ENCODE peak calls at places on chromosomes 16 and 17, in six cellular contexts. J is keratinocyte, F is fibroblast of lung, B is mucosa of descending colon, K is breast epithelium, X is endodermal cell. W is an unnamed sample.

GRCh38 chr17:30095507-30096244 is 20.9 kb upstream of the NSRP1 start:
- DNase-seq in J (no peak), F (peak; percentile 80), B (no peak), K (no peak), X (peak; percentile 78), W (peak; percentile 40)

GRCh38 chr17:82238562-82239201 is 9.8 kb downstream of the SLC16A3 start:
- DNase-seq in J (peak; percentile 66), F (peak; percentile 87), B (peak; percentile 92), K (peak; percentile 89), X (peak; percentile 75), W (peak; percentile 97)

GRCh38 chr16:10765772-10766171 is 22.1 kb downstream of the NUBP1 start:
- DNase-seq in J (no peak), F (no peak), B (no peak), K (no peak), X (no peak), W (no peak)

GRCh38 chr16:70534949-70535348 is 11.3 kb downstream of the SF3B3 start:
- DNase-seq in J (no peak), F (no peak), B (no peak), K (no peak), X (no peak), W (no peak)

GRCh38 chr16:12584488-12585233 is 219.0 kb downstream of the CPPED1 start:
- DNase-seq in J (no peak), F (no peak), B (no peak), K (no peak), X (peak; percentile 30), W (no peak)

GRCh38 chr16:55488306-55488705 is 9.3 kb downstream of the MMP2 start:
- DNase-seq in J (no peak), F (no peak), B (no peak), K (no peak), X (peak; percentile 20), W (no peak)

GRCh38 chr16:24328835-24329418 is 72.8 kb downstream of the CACNG3 start:
- DNase-seq in J (no peak), F (no peak), B (no peak), K (no peak), X (no peak), W (no peak)

GRCh38 chr16:89737341-89738071 is 16.2 kb downstream of the ZNF276 start:
- DNase-seq in J (no peak), F (no peak), B (no peak), K (no peak), X (no peak), W (no peak)

DNA sequence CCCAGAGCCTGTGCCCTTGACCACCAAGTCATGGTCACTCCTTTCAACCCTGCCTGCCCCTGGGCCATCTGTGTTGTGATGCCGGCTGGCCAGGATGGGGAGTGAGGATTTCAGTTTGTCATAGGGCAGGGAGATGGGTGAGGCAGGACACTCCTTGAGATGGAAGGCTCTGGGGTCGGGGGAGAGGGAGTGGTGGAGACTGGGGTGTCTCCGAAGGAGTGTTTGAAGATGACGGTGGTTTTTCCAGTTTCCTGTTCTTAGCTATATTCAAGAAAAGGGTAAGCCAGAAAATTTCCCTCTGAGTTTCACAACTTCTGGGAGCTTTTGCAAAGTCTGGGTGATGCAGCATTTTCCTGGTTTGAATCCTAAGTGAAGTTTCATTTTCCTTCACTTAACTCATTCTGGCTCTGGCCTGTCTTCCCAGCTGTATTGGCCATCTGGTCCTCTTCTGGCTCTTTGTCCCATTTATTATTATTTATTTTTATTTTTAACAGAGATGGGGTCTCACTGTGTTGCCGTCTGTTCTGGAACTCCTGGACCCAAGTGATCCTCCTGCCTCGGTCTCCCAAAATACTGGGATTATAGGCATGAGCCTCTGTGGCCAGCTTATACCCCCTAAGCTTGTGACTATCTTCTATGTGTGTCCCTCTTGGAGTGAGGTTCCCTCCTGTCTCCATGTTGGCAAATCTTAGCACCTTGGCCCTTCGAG is 27.7 kb downstream of the ABCC1 start:
- DNase-seq in J (no peak), F (peak; percentile 34), B (no peak), K (no peak), X (no peak), W (no peak)
- H3K4me3 ChIP-seq in J (no peak overlapping the region), F (no peak overlapping the region), B (no peak overlapping the region), K (no peak overlapping the region), X (no peak overlapping the region), W (no peak overlapping the region)

GRCh38 chr17:38730526-38731379 is 612 bp downstream of the CISD3 start:
- DNase-seq in J (no peak), F (peak; percentile 44), B (peak; percentile 94), K (peak; percentile 80), X (peak; percentile 88), W (no peak)

GRCh38 chr17:38733315-38734234 is 3.4 kb downstream of the CISD3 start:
- DNase-seq in J (no peak), F (no peak), B (no peak), K (no peak), X (peak; percentile 83), W (no peak)

GRCh38 chr17:38734235-38734633 is 4.1 kb downstream of the CISD3 start:
- DNase-seq in J (no peak), F (no peak), B (no peak), K (no peak), X (no peak), W (no peak)

GRCh38 chr17:38731526-38732294 is 1.6 kb downstream of the CISD3 start:
- DNase-seq in J (no peak), F (no peak), B (no peak), K (no peak), X (no peak), W (peak; percentile 51)

GRCh38 chr17:38732376-38733314 is 2.5 kb downstream of the CISD3 start:
- DNase-seq in J (no peak), F (no peak), B (no peak), K (no peak), X (peak; percentile 42), W (no peak)
- H3K4me3 ChIP-seq in J (no peak overlapping the region), F (no peak overlapping the region), B (no peak overlapping the region), K (no peak overlapping the region), X (no peak overlapping the region), W (no peak overlapping the region)

DNA sequence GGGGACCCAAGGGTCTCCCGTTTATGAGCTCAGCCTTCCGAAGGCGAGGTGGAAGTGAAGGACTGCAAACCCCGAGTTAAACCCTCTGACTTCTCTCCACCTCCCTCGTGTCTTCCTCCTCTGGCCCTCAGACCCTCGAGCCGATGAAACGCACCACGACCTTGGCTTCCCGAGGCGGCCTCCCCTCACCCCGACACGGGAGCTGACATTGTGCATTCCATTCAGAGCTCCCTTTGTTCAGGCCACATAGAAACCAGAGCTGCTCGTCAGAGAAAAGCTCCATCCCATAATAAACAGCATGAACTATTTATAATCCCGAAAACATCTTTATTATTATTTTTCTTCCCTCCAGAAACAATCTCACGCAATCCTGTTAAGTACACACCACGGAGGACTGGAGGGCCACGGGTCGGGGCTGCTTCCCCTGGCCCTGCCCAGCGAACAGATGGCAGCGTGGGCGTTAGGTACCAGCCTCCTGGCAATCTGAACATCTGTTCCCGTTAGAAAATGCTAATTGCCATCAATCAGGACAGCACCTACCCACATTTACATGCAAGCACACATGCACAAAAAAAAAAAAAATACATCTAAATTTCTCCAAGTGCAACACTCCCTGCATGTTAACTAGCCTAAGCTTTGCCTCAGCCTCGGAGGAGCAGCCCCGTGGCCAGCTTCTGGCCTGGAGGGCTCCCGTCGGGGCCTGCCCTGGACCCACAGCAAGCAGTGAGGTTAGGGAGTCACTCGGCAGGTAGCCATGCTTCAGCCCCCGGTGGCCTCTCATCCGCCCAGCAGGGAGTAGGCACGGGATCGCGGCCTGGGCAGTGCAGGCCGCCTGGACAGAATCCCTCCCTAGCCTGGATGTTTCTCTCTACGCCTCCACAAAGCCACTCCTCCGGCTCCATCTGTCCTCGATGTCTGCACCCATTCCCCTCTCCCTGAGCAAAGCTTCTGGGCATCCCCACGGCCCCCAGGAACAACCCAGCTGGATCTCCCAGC is 145.5 kb downstream of the RBFOX3 start:
- DNase-seq in J (no peak), F (no peak), B (no peak), K (no peak), X (no peak), W (no peak)
- H3K4me3 ChIP-seq in J (no peak overlapping the region), F (no peak overlapping the region), B (no peak overlapping the region), K (no peak overlapping the region), X (no peak overlapping the region), W (no peak overlapping the region)

DNA sequence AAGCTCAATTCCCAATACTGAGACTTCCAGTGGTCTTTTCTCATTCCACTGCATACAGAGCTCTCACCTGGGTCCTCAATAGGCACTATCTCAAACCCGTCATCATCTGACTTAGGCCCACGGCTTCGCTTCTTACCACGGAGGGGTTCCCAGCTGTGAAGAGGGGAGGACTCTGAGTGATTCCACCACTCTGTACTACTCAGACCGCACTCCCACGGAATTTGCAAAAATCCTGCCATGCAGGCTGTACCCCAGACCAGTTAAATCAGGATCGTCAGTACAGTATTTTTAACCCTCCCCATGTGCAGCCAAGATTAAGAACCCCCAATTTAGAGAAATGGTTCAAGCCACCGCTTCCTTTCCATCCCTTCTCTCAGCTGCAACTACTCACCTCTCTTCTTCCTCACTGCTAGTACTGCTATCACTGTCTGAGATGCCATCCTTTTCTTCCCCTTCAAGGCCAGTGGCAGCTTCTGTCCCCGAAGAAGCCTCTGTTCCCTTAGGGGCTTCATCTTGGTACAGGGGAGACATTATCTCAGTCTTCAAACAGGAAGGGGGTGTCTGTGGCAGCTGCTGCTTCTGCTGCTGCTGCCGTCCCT is 6.2 kb upstream of the PSMC5 start:
- DNase-seq in J (no peak), F (no peak), B (no peak), K (no peak), X (no peak), W (no peak)
- H3K4me3 ChIP-seq in J (no peak overlapping the region), F (no peak overlapping the region), B (no peak overlapping the region), K (no peak overlapping the region), X (no peak overlapping the region), W (no peak overlapping the region)

DNA sequence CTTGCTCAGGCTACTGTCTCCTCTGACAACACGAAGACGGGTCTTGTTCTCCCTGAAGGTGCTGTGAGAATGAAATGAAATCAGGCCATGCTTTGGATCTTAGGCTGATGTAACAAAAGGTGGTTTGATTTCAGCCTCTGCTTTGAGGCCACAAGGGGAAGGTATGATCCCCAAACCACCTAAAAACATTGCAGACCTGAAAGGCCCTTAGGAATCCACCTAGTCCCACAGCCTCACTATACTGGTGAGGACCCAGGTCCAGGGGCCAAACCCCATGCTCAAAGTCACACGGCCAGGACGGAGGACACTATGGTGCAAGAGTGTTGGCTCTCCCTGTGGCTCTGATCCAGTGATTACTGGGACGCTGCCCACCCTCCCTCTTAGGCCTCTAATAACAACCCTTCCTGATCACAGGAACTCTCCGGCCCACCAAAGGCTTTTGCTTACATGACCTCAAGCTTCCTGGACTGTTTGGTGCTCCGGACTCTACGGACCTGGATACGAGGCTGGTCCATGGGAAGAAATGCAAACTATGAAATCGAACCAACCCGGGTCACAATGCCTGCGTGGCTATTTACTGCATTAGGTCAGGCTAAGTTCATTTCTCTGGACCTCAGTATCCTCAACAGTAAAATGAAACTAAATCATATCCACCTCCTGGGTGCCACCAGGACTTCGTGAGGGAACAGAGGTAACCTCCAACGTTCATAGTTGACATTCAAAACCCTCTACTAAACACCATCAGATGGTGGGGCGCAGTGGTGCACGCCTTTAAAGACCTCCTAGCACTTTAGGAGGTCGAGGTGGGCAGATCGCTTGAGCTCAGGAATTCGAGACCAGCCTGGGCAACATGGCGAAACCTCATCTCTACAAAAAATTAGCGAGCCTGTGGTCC is 1.5 kb downstream of the TRIM25 start:
- DNase-seq in J (no peak), F (no peak), B (no peak), K (no peak), X (no peak), W (no peak)
- H3K4me3 ChIP-seq in J (peak overlapping the region; percentile 97), F (peak overlapping the region; percentile 89), B (peak overlapping the region; percentile 69), K (peak overlapping the region; percentile 95), X (peak overlapping the region; percentile 82), W (peak overlapping the region; percentile 91)